ENCODE peak calls at places on chromosomes 4 and X, in nine cellular contexts. One of them, this sample, is unnamed.

GRCh38 chr4:174467107-174467506 is 55.2 kb downstream of the HPGD start:
- DNase-seq in HT1080: no peak
- DNase-seq in colonic mucosa: no peak
- DNase-seq in EL: no peak
- DNase-seq in left ventricle myocardium inferior: no peak
- DNase-seq in M059J: peak; percentile 22
- DNase-seq in GDM1: no peak
- DNase-seq in left colon: no peak
- DNase-seq in NCI-H748 treated with DMSO at 0.1 percent for 48 hours: no peak
- DNase-seq in this sample: no peak

GRCh38 chr4:183369073-183369472 is 46.8 kb upstream of the CLDN24 start:
- DNase-seq in GDM1: no peak
- DNase-seq in NCI-H748 treated with DMSO at 0.1 percent for 48 hours: no peak
- DNase-seq in left ventricle myocardium inferior: no peak
- DNase-seq in M059J: no peak
- DNase-seq in colonic mucosa: no peak
- DNase-seq in left colon: no peak
- DNase-seq in HT1080: no peak
- DNase-seq in EL: no peak
- DNase-seq in this sample: no peak

GRCh38 chrX:153681175-153681574 is 6.6 kb upstream of the SLC6A8 start:
- DNase-seq in left ventricle myocardium inferior: no peak
- DNase-seq in M059J: no peak
- DNase-seq in EL: no peak
- DNase-seq in colonic mucosa: no peak
- DNase-seq in HT1080: no peak
- DNase-seq in NCI-H748 treated with DMSO at 0.1 percent for 48 hours: no peak
- DNase-seq in GDM1: no peak
- DNase-seq in left colon: no peak
- DNase-seq in this sample: no peak

GRCh38 chr4:23741586-23742240 is 148.1 kb downstream of the PPARGC1A start:
- DNase-seq in M059J: no peak
- DNase-seq in left colon: peak; percentile 76
- DNase-seq in NCI-H748 treated with DMSO at 0.1 percent for 48 hours: no peak
- DNase-seq in GDM1: no peak
- DNase-seq in EL: no peak
- DNase-seq in colonic mucosa: peak; percentile 63
- DNase-seq in left ventricle myocardium inferior: no peak
- DNase-seq in HT1080: no peak
- DNase-seq in this sample: no peak

GRCh38 chr4:1532549-1533395 is 126.5 kb upstream of the NKX1-1 start:
- DNase-seq in NCI-H748 treated with DMSO at 0.1 percent for 48 hours: no peak
- DNase-seq in left colon: peak; percentile 15
- DNase-seq in HT1080: no peak
- DNase-seq in GDM1: no peak
- DNase-seq in M059J: no peak
- DNase-seq in colonic mucosa: no peak
- DNase-seq in left ventricle myocardium inferior: peak; percentile 9
- DNase-seq in EL: no peak
- DNase-seq in this sample: no peak

GRCh38 chr4:153486281-153487151 is 20.4 kb downstream of the TMEM131L start:
- DNase-seq in colonic mucosa: no peak
- DNase-seq in NCI-H748 treated with DMSO at 0.1 percent for 48 hours: no peak
- DNase-seq in left ventricle myocardium inferior: no peak
- DNase-seq in GDM1: no peak
- DNase-seq in HT1080: peak; percentile 87
- DNase-seq in left colon: no peak
- DNase-seq in M059J: peak; percentile 83
- DNase-seq in EL: peak; percentile 83
- DNase-seq in this sample: no peak

GRCh38 chr4:189048119-189048518 is 892.6 kb upstream of the FRG1 start:
- DNase-seq in NCI-H748 treated with DMSO at 0.1 percent for 48 hours: no peak
- DNase-seq in M059J: peak; percentile 60
- DNase-seq in left ventricle myocardium inferior: no peak
- DNase-seq in HT1080: no peak
- DNase-seq in GDM1: no peak
- DNase-seq in left colon: no peak
- DNase-seq in EL: no peak
- DNase-seq in colonic mucosa: no peak
- DNase-seq in this sample: no peak

GRCh38 chr4:155060873-155061272 is 147.6 kb upstream of the NPY2R start:
- DNase-seq in EL: no peak
- DNase-seq in NCI-H748 treated with DMSO at 0.1 percent for 48 hours: no peak
- DNase-seq in M059J: no peak
- DNase-seq in HT1080: no peak
- DNase-seq in GDM1: no peak
- DNase-seq in colonic mucosa: no peak
- DNase-seq in left colon: no peak
- DNase-seq in left ventricle myocardium inferior: no peak
- DNase-seq in this sample: peak; percentile 5

GRCh38 chrX:14501312-14501711 is 28.0 kb upstream of the GLRA2 start:
- DNase-seq in M059J: no peak
- DNase-seq in GDM1: no peak
- DNase-seq in colonic mucosa: no peak
- DNase-seq in left ventricle myocardium inferior: no peak
- DNase-seq in left colon: no peak
- DNase-seq in EL: no peak
- DNase-seq in NCI-H748 treated with DMSO at 0.1 percent for 48 hours: no peak
- DNase-seq in HT1080: no peak
- DNase-seq in this sample: no peak